ENCODE peak calls at places on chromosomes 12 and 14, in six cellular contexts. One of them, this sample, is unnamed.
A peak's percentile ranks its signal among the peaks of the same experiment; 100 is the strongest.

GRCh38 chr12:71958993-71959588 is 20.4 kb downstream of the TPH2 start:
- DNase-seq in ovary: no peak
- DNase-seq in OCI-LY7: no peak
- DNase-seq in cardiac fibroblast: peak; percentile 10
- DNase-seq in CD8-positive, alpha-beta T cell: no peak
- DNase-seq in kidney: no peak
- DNase-seq in this sample: no peak

GRCh38 chr14:99524804-99525698 is 43.8 kb downstream of the CCNK start:
- DNase-seq in OCI-LY7: peak; percentile 17
- DNase-seq in kidney: peak; percentile 55
- DNase-seq in CD8-positive, alpha-beta T cell: no peak
- DNase-seq in cardiac fibroblast: peak; percentile 64
- DNase-seq in ovary: no peak
- DNase-seq in this sample: peak; percentile 15

GRCh38 chr12:22333751-22334695 is 484 bp downstream of the ST8SIA1 start:
- DNase-seq in OCI-LY7: no peak
- DNase-seq in cardiac fibroblast: no peak
- DNase-seq in ovary: peak; percentile 19
- DNase-seq in kidney: peak; percentile 69
- DNase-seq in CD8-positive, alpha-beta T cell: peak; percentile 17
- DNase-seq in this sample: peak; percentile 57

GRCh38 chr12:18868673-18869072 is 130.8 kb downstream of the CAPZA3 start:
- DNase-seq in CD8-positive, alpha-beta T cell: no peak
- DNase-seq in cardiac fibroblast: peak; percentile 60
- DNase-seq in kidney: no peak
- DNase-seq in ovary: no peak
- DNase-seq in OCI-LY7: no peak
- DNase-seq in this sample: no peak

GRCh38 chr12:20099395-20099976 is 268.9 kb upstream of the PDE3A start:
- DNase-seq in OCI-LY7: no peak
- DNase-seq in ovary: no peak
- DNase-seq in CD8-positive, alpha-beta T cell: no peak
- DNase-seq in cardiac fibroblast: no peak
- DNase-seq in kidney: no peak
- DNase-seq in this sample: no peak

GRCh38 chr12:26003065-26003464 is 44.6 kb downstream of the RASSF8 start:
- DNase-seq in cardiac fibroblast: no peak
- DNase-seq in kidney: no peak
- DNase-seq in ovary: no peak
- DNase-seq in CD8-positive, alpha-beta T cell: no peak
- DNase-seq in OCI-LY7: no peak
- DNase-seq in this sample: no peak

GRCh38 chr12:56154246-56154771 is 1.9 kb downstream of the MYL6B start:
- DNase-seq in kidney: no peak
- DNase-seq in ovary: no peak
- DNase-seq in OCI-LY7: peak; percentile 39
- DNase-seq in cardiac fibroblast: no peak
- DNase-seq in CD8-positive, alpha-beta T cell: no peak
- DNase-seq in this sample: no peak

GRCh38 chr14:68964300-68965093 is 14.6 kb downstream of the ACTN1 start:
- DNase-seq in ovary: no peak
- DNase-seq in cardiac fibroblast: peak; percentile 60
- DNase-seq in kidney: no peak
- DNase-seq in CD8-positive, alpha-beta T cell: no peak
- DNase-seq in OCI-LY7: no peak
- DNase-seq in this sample: no peak

DNA sequence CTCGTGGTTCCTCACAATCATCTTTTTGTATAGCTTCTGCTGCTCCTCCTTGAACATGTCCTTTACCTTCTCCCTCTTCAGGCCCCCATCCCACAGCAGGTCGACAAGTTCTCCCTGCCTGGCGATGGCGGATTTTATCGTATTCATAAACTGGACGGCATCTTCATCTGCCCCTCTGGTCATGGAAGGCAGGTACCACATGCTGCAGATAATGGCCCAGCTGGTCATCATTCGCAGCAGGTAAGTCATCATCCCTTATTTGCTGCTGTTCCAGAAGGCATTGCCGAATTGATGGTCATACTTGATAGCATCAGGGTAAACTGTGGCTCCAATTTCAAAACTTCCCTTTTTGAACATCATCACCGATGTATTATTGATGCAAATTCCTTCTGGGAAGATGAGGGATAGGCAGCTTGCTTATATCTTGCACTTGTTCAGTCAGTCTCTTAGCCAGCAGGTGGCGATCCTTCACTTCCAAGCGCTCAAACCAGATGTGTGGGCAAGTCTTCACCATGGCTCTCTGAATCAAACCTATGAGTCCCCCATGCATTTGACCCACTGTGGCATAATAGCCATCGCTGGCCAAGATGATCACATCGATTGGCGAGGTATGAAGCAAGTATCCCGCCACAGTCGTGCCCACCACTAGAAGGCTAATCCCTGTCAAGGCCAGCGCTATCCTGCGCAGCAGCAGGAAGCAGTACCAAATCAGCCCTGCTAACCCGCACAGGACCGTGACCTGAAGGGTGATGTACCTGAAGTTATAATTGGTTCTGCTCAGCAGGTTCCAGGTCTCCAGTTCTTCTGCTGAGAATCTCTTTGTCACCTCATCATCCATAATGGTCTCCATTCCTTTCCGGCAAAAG is 381.5 kb upstream of the STXBP6 start:
- DNase-seq in ovary: no peak
- DNase-seq in CD8-positive, alpha-beta T cell: no peak
- DNase-seq in OCI-LY7: peak; percentile 5
- DNase-seq in cardiac fibroblast: no peak
- DNase-seq in kidney: no peak
- DNase-seq in this sample: peak; percentile 71
- TF ChIP-seq CTCF in ovary: no peak
- TF ChIP-seq CTCF in CD8-positive, alpha-beta T cell: no peak
- TF ChIP-seq CTCF in OCI-LY7: peak; percentile 47
- TF ChIP-seq CTCF in cardiac fibroblast: no peak
- TF ChIP-seq CTCF in kidney: no peak
- TF ChIP-seq CTCF in this sample: peak; percentile 61

DNA sequence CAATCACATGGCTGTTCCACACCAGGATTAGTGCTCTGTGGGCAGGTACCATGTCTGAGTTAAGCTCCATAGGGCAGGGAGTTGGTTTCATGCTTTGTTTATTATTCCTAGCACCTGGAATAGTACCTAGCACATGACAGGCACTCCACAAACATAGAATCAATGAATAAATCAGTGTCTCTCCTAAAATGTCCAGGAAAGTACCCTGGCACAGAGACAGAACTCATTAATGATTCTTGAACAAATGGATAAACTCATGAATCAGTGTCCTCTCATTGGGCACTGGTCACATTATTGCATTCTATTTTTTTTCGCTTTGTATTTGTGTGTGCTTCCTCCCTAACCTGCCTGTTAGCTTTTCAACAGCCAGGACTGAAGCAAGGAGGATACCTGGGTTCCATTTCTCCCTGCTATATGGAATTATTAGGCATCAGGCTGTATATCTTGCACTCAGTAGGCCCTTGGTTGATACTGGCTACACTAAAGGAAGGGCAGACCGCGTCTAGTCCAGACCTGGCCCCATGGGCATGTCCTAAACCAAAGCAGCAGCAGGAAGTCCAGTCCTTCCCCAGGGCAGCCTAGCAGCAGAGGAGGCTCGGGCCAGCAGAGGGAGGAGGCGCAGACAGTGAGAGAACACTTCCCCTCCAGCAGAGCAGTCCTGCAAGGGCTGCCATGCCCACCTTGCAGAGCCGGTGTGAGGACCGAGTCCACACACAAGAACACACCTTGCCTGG is 18.4 kb downstream of the HDAC7 start:
- DNase-seq in CD8-positive, alpha-beta T cell: no peak
- DNase-seq in kidney: peak; percentile 80
- DNase-seq in OCI-LY7: no peak
- DNase-seq in ovary: no peak
- DNase-seq in cardiac fibroblast: peak; percentile 38
- DNase-seq in this sample: no peak
- TF ChIP-seq CTCF in CD8-positive, alpha-beta T cell: no peak
- TF ChIP-seq CTCF in kidney: peak; percentile 29
- TF ChIP-seq CTCF in OCI-LY7: no peak
- TF ChIP-seq CTCF in ovary: no peak
- TF ChIP-seq CTCF in cardiac fibroblast: peak; percentile 53
- TF ChIP-seq CTCF in this sample: no peak

GRCh38 chr14:104752735-104753527 is at the start of gene SIVA1:
- DNase-seq in ovary: peak; percentile 99
- DNase-seq in cardiac fibroblast: peak; percentile 100
- DNase-seq in OCI-LY7: peak; percentile 99
- DNase-seq in CD8-positive, alpha-beta T cell: peak; percentile 99
- DNase-seq in kidney: peak; percentile 100
- DNase-seq in this sample: peak; percentile 100
- TF ChIP-seq CTCF in ovary: no peak
- TF ChIP-seq CTCF in cardiac fibroblast: no peak
- TF ChIP-seq CTCF in OCI-LY7: no peak
- TF ChIP-seq CTCF in CD8-positive, alpha-beta T cell: no peak
- TF ChIP-seq CTCF in kidney: no peak
- TF ChIP-seq CTCF in this sample: no peak

GRCh38 chr14:60645191-60645590 is 4.1 kb downstream of the SIX1 start:
- DNase-seq in OCI-LY7: no peak
- DNase-seq in cardiac fibroblast: no peak
- DNase-seq in ovary: no peak
- DNase-seq in CD8-positive, alpha-beta T cell: no peak
- DNase-seq in kidney: no peak
- DNase-seq in this sample: no peak

GRCh38 chr14:60641722-60642269 is 7.5 kb downstream of the SIX1 start:
- DNase-seq in kidney: peak; percentile 47
- DNase-seq in cardiac fibroblast: no peak
- DNase-seq in ovary: no peak
- DNase-seq in CD8-positive, alpha-beta T cell: no peak
- DNase-seq in OCI-LY7: no peak
- DNase-seq in this sample: no peak

GRCh38 chr14:60642270-60642789 is 6.9 kb downstream of the SIX1 start:
- DNase-seq in CD8-positive, alpha-beta T cell: no peak
- DNase-seq in OCI-LY7: no peak
- DNase-seq in kidney: peak; percentile 57
- DNase-seq in cardiac fibroblast: no peak
- DNase-seq in ovary: no peak
- DNase-seq in this sample: peak; percentile 60

GRCh38 chr14:60642790-60643397 is 6.4 kb downstream of the SIX1 start:
- DNase-seq in cardiac fibroblast: no peak
- DNase-seq in ovary: no peak
- DNase-seq in OCI-LY7: no peak
- DNase-seq in kidney: peak; percentile 49
- DNase-seq in CD8-positive, alpha-beta T cell: no peak
- DNase-seq in this sample: no peak

GRCh38 chr14:60643443-60644402 is 5.6 kb downstream of the SIX1 start:
- DNase-seq in kidney: no peak
- DNase-seq in ovary: no peak
- DNase-seq in OCI-LY7: no peak
- DNase-seq in cardiac fibroblast: no peak
- DNase-seq in CD8-positive, alpha-beta T cell: no peak
- DNase-seq in this sample: no peak
- TF ChIP-seq CTCF in kidney: no peak
- TF ChIP-seq CTCF in ovary: no peak
- TF ChIP-seq CTCF in OCI-LY7: no peak
- TF ChIP-seq CTCF in cardiac fibroblast: no peak
- TF ChIP-seq CTCF in CD8-positive, alpha-beta T cell: no peak
- TF ChIP-seq CTCF in this sample: no peak

GRCh38 chr14:74492413-74493342 is at the start of gene NPC2:
- DNase-seq in CD8-positive, alpha-beta T cell: no peak
- DNase-seq in kidney: no peak
- DNase-seq in OCI-LY7: no peak
- DNase-seq in ovary: no peak
- DNase-seq in cardiac fibroblast: peak; percentile 35
- DNase-seq in this sample: no peak

GRCh38 chr14:74495356-74495755 is 1.8 kb downstream of the ISCA2 start:
- DNase-seq in OCI-LY7: no peak
- DNase-seq in kidney: no peak
- DNase-seq in CD8-positive, alpha-beta T cell: no peak
- DNase-seq in cardiac fibroblast: peak; percentile 21
- DNase-seq in ovary: no peak
- DNase-seq in this sample: no peak

GRCh38 chr14:74488788-74489397 is 4.2 kb downstream of the NPC2 start:
- DNase-seq in CD8-positive, alpha-beta T cell: no peak
- DNase-seq in ovary: no peak
- DNase-seq in OCI-LY7: peak; percentile 47
- DNase-seq in cardiac fibroblast: peak; percentile 60
- DNase-seq in kidney: no peak
- DNase-seq in this sample: no peak

GRCh38 chr14:74493343-74494261 is at the start of gene ISCA2:
- DNase-seq in CD8-positive, alpha-beta T cell: peak; percentile 100
- DNase-seq in ovary: peak; percentile 99
- DNase-seq in cardiac fibroblast: peak; percentile 100
- DNase-seq in kidney: peak; percentile 100
- DNase-seq in OCI-LY7: peak; percentile 99
- DNase-seq in this sample: peak; percentile 99

GRCh38 chr14:74491952-74492351 is 1.2 kb downstream of the NPC2 start:
- DNase-seq in cardiac fibroblast: peak; percentile 47
- DNase-seq in OCI-LY7: peak; percentile 75
- DNase-seq in CD8-positive, alpha-beta T cell: no peak
- DNase-seq in ovary: no peak
- DNase-seq in kidney: no peak
- DNase-seq in this sample: no peak
- TF ChIP-seq CTCF in cardiac fibroblast: no peak
- TF ChIP-seq CTCF in OCI-LY7: peak; percentile 81
- TF ChIP-seq CTCF in CD8-positive, alpha-beta T cell: no peak
- TF ChIP-seq CTCF in ovary: no peak
- TF ChIP-seq CTCF in kidney: peak; percentile 20
- TF ChIP-seq CTCF in this sample: no peak